ENCODE peak calls at places on chromosomes 13 and 19, in eight cellular contexts. K, X, U, R, I, Q, G and C are unnamed samples.

GRCh38 chr19:46373573-46374359 is 26.9 kb downstream of the PPP5C start:
- DNase-seq in Q (peak), I (peak), R (peak), X (peak), U (peak), G (peak), K (peak), C (no peak)

GRCh38 chr13:42752731-42753130 is 28.7 kb upstream of the FAM216B start:
- DNase-seq in X (no peak), U (no peak), K (no peak), I (no peak), R (no peak), Q (no peak), G (no peak), C (no peak)

GRCh38 chr13:59677966-59678814 is 485.5 kb downstream of the DIAPH3 start:
- DNase-seq in Q (peak), R (peak), U (no peak), G (peak), I (peak), K (no peak), X (no peak), C (peak)

GRCh38 chr13:110643324-110643723 is 28.0 kb downstream of the NAXD start:
- DNase-seq in Q (no peak), I (no peak), X (no peak), K (no peak), G (no peak), U (no peak), R (no peak), C (no peak)

GRCh38 chr19:10268077-10268476 is 2.8 kb upstream of the ICAM1 start:
- DNase-seq in Q (no peak), I (no peak), G (no peak), U (no peak), K (no peak), X (no peak), R (no peak), C (no peak)

GRCh38 chr19:16391301-16392055 is 66.9 kb downstream of the KLF2 start:
- DNase-seq in I (no peak), U (no peak), R (no peak), Q (no peak), K (no peak), G (no peak), X (no peak), C (no peak)

GRCh38 chr13:91351123-91351522 is 3.6 kb downstream of the MIR17HG start:
- DNase-seq in X (no peak), U (no peak), I (no peak), K (no peak), Q (no peak), R (no peak), G (no peak), C (no peak)

GRCh38 chr13:79451500-79451962 is 29.4 kb upstream of the NDFIP2 start:
- DNase-seq in U (no peak), R (peak), X (no peak), Q (peak), G (no peak), I (peak), K (peak), C (peak)

GRCh38 chr13:33186851-33187250 is 98.7 kb downstream of the STARD13 start:
- DNase-seq in I (peak), K (no peak), Q (peak), R (peak), G (no peak), X (no peak), U (no peak), C (no peak)

GRCh38 chr13:26060366-26060765 is 8.6 kb upstream of the SHISA2 start:
- DNase-seq in U (no peak), I (no peak), Q (no peak), K (no peak), X (no peak), G (no peak), R (no peak), C (no peak)

GRCh38 chr13:113149711-113150544 is 8.5 kb upstream of the PROZ start:
- DNase-seq in R (no peak), X (no peak), K (no peak), G (no peak), Q (no peak), I (no peak), U (no peak), C (no peak)

GRCh38 chr19:31214086-31214485 is 135.2 kb downstream of the TSHZ3 start:
- DNase-seq in K (peak), G (no peak), Q (peak), X (peak), R (peak), I (peak), U (peak), C (peak)

GRCh38 chr13:27182844-27183497 is 11.4 kb upstream of the USP12 start:
- DNase-seq in Q (peak), K (no peak), I (peak), R (peak), G (no peak), U (no peak), X (peak), C (peak)

GRCh38 chr19:2330255-2330631 is 1.8 kb downstream of the SPPL2B start:
- DNase-seq in I (no peak), G (no peak), Q (no peak), R (no peak), U (no peak), K (no peak), X (no peak), C (no peak)
- H3K4me3 ChIP-seq in I (no peak), G (no peak), Q (no peak), R (no peak), U (no peak), K (no peak), X (no peak), C (no peak)

GRCh38 chr19:3785464-3785937 is 680 bp downstream of the MATK start:
- DNase-seq in Q (no peak), U (no peak), K (peak), I (no peak), G (no peak), X (no peak), R (no peak), C (no peak)
- H3K4me3 ChIP-seq in Q (no peak), U (peak), K (peak), I (no peak), G (peak), X (no peak), R (no peak), C (no peak)

DNA sequence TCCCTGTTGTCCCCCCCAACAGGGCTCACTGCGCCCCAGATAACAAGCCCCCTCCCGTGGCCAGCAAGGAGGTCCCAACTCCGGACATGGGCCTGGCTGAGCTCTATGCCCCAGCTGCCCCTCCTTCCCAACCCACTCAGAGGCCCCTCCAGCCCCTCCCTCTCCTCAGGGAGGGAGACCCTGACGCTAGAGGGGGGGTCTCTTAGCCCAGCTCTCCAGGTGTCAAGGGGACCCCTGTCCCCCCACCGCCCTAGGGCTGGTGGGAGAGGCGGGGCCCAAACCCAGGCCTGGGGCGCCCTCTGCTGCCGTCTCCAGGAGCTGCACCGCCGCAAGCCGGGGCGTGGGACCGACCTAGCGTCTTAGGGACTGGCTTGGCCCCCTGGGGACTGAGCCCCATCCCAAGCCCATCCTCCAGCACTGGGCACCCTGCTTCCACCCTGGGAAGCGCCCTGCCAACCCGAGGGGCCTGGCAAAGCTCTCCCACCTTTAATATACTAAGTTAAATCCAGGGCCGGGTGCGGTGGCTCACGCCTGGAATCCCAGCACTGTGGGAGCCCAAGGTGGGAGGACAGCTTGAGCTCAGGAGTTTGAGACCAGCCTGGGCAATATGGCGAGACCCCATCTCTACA is 1.4 kb downstream of the GRIN3B start:
- DNase-seq in X (peak), Q (peak), I (no peak), G (peak), U (peak), R (peak), K (peak), C (no peak)
- H3K4me3 ChIP-seq in X (no peak), Q (no peak), I (no peak), G (no peak), U (no peak), R (no peak), K (no peak), C (no peak)

DNA sequence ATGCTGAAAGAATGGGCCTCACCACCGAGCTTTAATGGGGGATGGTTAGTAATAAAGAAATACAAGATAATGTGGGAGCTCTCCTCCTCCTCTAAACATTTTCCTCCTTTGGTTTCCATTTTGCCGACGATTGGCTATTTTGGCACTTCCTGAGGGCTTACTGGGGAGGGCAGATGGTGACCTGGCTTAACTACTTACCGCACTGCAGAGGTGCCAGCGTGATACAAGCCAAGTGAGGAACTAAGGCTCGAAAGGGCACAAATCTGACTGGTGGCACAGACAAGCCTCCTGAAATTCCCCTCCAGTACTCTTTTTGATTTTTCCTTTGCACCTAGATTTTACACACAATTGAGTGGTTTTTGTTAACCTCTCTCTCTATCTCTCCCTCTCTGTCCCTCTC is 53.3 kb upstream of the RAP2A start:
- DNase-seq in U (no peak), I (no peak), G (no peak), X (no peak), R (no peak), K (no peak), Q (no peak), C (no peak)
- H3K4me3 ChIP-seq in U (no peak), I (no peak), G (no peak), X (no peak), R (no peak), K (no peak), Q (no peak), C (no peak)

GRCh38 chr13:99956473-99957349 is 14.9 kb downstream of the ZIC5 start:
- DNase-seq in I (no peak), R (no peak), U (no peak), K (no peak), Q (no peak), X (no peak), G (no peak), C (no peak)

GRCh38 chr13:99959127-99959529 is 12.4 kb downstream of the ZIC5 start:
- DNase-seq in G (no peak), R (no peak), U (no peak), X (no peak), Q (no peak), K (no peak), I (no peak), C (no peak)

GRCh38 chr13:99960663-99961440 is 10.7 kb downstream of the ZIC5 start:
- DNase-seq in K (no peak), R (no peak), X (no peak), U (no peak), G (no peak), I (no peak), Q (no peak), C (no peak)

GRCh38 chr13:99959538-99960230 is 11.9 kb downstream of the ZIC5 start:
- DNase-seq in U (no peak), K (no peak), R (no peak), X (no peak), I (peak), G (no peak), Q (no peak), C (no peak)

GRCh38 chr13:99958402-99959126 is 13.0 kb downstream of the ZIC5 start:
- DNase-seq in G (no peak), X (no peak), U (no peak), I (no peak), Q (no peak), R (no peak), K (no peak), C (no peak)
- H3K4me3 ChIP-seq in G (peak), X (no peak), U (no peak), I (no peak), Q (no peak), R (no peak), K (no peak), C (no peak)

DNA sequence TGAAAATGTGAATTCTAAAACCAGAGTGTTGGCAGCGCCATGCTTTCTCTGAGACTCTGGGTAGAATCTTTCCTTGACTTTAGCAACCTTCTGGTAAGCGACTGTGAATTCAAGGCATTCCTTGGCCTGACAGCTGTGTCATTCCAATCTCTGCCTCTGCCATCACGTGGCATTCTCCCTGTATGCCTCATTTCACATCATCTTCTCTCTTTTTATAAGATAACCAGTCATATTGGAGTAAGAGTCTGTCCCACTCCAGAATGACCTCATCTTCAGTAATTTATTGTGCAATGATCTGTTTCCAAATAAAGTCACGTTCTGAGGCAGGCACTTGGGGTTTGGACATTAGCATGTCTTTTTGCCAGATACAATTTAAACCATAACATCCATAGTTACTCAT is 103.4 kb upstream of the POSTN start:
- DNase-seq in R (peak), G (no peak), I (peak), U (no peak), Q (peak), X (no peak), K (no peak), C (peak)
- H3K4me3 ChIP-seq in R (no peak), G (no peak), I (no peak), U (no peak), Q (no peak), X (no peak), K (no peak), C (no peak)

GRCh38 chr19:4709440-4710280 is 14.0 kb downstream of the DPP9 start:
- DNase-seq in Q (no peak), I (peak), X (no peak), U (no peak), G (no peak), K (no peak), R (no peak), C (no peak)
- H3K4me3 ChIP-seq in Q (no peak), I (no peak), X (no peak), U (no peak), G (no peak), K (no peak), R (no peak), C (no peak)